ENCODE peak calls at places on chromosomes 13 and 19, in five cellular contexts. R is bronchial epithelial cell, T is fibroblast of the aortic adventitia, A is astrocyte, J is thoracic aorta. I is an unnamed sample.

GRCh38 chr19:1605236-1606137 is at the start of gene UQCR11:
- DNase-seq in R (peak), T (peak), A (peak), J (peak), I (peak)

GRCh38 chr19:29812080-29812880 is 489 bp downstream of the CCNE1 start:
- DNase-seq in R (no peak), T (no peak), A (no peak), J (no peak), I (peak)

GRCh38 chr19:19366691-19367396 is 38.6 kb upstream of the GATAD2A start:
- DNase-seq in R (peak), T (peak), A (peak), J (no peak), I (peak)

GRCh38 chr13:74978596-74978995 is 503.4 kb downstream of the TBC1D4 start:
- DNase-seq in R (peak), T (no peak), A (no peak), J (no peak), I (no peak)

GRCh38 chr13:50707533-50708096 is 135.9 kb downstream of the DLEU7 start:
- DNase-seq in R (no peak), T (no peak), A (no peak), J (no peak), I (no peak)

GRCh38 chr13:60627071-60627686 is 230.2 kb downstream of the TDRD3 start:
- DNase-seq in R (peak), T (peak), A (peak), J (no peak), I (peak)

GRCh38 chr13:27043013-27043412 is 128.6 kb downstream of the USP12 start:
- DNase-seq in R (peak), T (peak), A (peak), J (peak), I (no peak)

GRCh38 chr19:1084024-1084868 is 10.9 kb downstream of the POLR2E start:
- DNase-seq in R (no peak), T (no peak), A (no peak), J (no peak), I (peak)

GRCh38 chr19:4051175-4052101 is 15.3 kb downstream of the ZBTB7A start:
- DNase-seq in R (peak), T (peak), A (peak), J (no peak), I (no peak)

GRCh38 chr13:49110122-49110831 is 109.9 kb upstream of the MLNR start:
- DNase-seq in R (peak), T (peak), A (peak), J (peak), I (peak)

GRCh38 chr19:51201712-51202111 is 23.2 kb upstream of the CD33 start:
- DNase-seq in R (no peak), T (no peak), A (no peak), J (no peak), I (no peak)

GRCh38 chr13:48562296-48563066 is 29.6 kb upstream of the RCBTB2 start:
- DNase-seq in R (peak), T (no peak), A (peak), J (no peak), I (no peak)

GRCh38 chr19:35249848-35250711 is 1.3 kb downstream of the LSR start:
- DNase-seq in R (no peak), T (no peak), A (no peak), J (no peak), I (no peak)

GRCh38 chr13:26557393-26558073 is at the start of gene WASF3:
- DNase-seq in R (peak), T (peak), A (peak), J (peak), I (peak)

GRCh38 chr19:10217085-10217484 is 14.0 kb downstream of the S1PR2 start:
- DNase-seq in R (no peak), T (no peak), A (no peak), J (no peak), I (no peak)

GRCh38 chr19:11018179-11018578 is 57.3 kb downstream of the SMARCA4 start:
- DNase-seq in R (peak), T (no peak), A (peak), J (no peak), I (no peak)

GRCh38 chr19:23203841-23204344 is 46.3 kb downstream of the ZNF724 start:
- DNase-seq in R (no peak), T (no peak), A (no peak), J (no peak), I (peak)

GRCh38 chr13:114119196-114119595 is 13.2 kb downstream of the RASA3 start:
- DNase-seq in R (peak), T (peak), A (peak), J (no peak), I (peak)

GRCh38 chr13:89455741-89456140 is 1784.6 kb downstream of the SLITRK5 start:
- DNase-seq in R (peak), T (no peak), A (peak), J (no peak), I (no peak)

GRCh38 chr19:32195706-32196610 is 149.5 kb upstream of the ZNF507 start:
- DNase-seq in R (no peak), T (no peak), A (no peak), J (no peak), I (no peak)

GRCh38 chr19:3310711-3311110 is 55.7 kb upstream of the NFIC start:
- DNase-seq in R (no peak), T (no peak), A (no peak), J (no peak), I (no peak)

GRCh38 chr19:5038631-5039271 is 69.8 kb downstream of the KDM4B start:
- DNase-seq in R (peak), T (peak), A (no peak), J (no peak), I (no peak)

GRCh38 chr13:113029061-113029445 is 60.0 kb downstream of the MCF2L start:
- DNase-seq in R (no peak), T (no peak), A (no peak), J (no peak), I (no peak)

GRCh38 chr19:11332822-11333221 is 6.6 kb downstream of the RAB3D start:
- DNase-seq in R (no peak), T (no peak), A (no peak), J (no peak), I (no peak)

GRCh38 chr19:51607920-51608562 is 22.2 kb downstream of the SIGLEC5 start:
- DNase-seq in R (peak), T (peak), A (peak), J (no peak), I (peak)

GRCh38 chr13:111665691-111666095 is 345.3 kb downstream of the TEX29 start:
- DNase-seq in R (no peak), T (no peak), A (no peak), J (no peak), I (no peak)

GRCh38 chr13:32911506-32911905 is 104.7 kb upstream of the KL start:
- DNase-seq in R (peak), T (peak), A (no peak), J (no peak), I (no peak)

GRCh38 chr13:43238341-43239083 is 215.1 kb downstream of the DNAJC15 start:
- DNase-seq in R (no peak), T (no peak), A (no peak), J (no peak), I (peak)

GRCh38 chr19:6509118-6509971 is 7.2 kb upstream of the TUBB4A start:
- DNase-seq in R (no peak), T (no peak), A (no peak), J (no peak), I (no peak)

GRCh38 chr13:73060251-73061160 is 1.7 kb downstream of the KLF5 start:
- DNase-seq in R (peak), T (peak), A (peak), J (no peak), I (no peak)

GRCh38 chr19:33442706-33443105 is 69.2 kb downstream of the CEBPG start:
- DNase-seq in R (no peak), T (no peak), A (no peak), J (no peak), I (peak)

GRCh38 chr19:2478324-2478755 is 2.4 kb downstream of the GADD45B start:
- DNase-seq in R (peak), T (peak), A (peak), J (peak), I (peak)

GRCh38 chr13:41231786-41232185 is 31.6 kb downstream of the MTRF1 start:
- DNase-seq in R (peak), T (peak), A (peak), J (no peak), I (no peak)

GRCh38 chr19:57241181-57241580 is 749 bp downstream of the ZNF805 start:
- DNase-seq in R (peak), T (peak), A (peak), J (no peak), I (no peak)

GRCh38 chr13:103883698-103884097 is 817.5 kb upstream of the SLC10A2 start:
- DNase-seq in R (peak), T (no peak), A (peak), J (no peak), I (no peak)

GRCh38 chr19:16367269-16367683 is 42.6 kb downstream of the KLF2 start:
- DNase-seq in R (no peak), T (no peak), A (no peak), J (no peak), I (no peak)

GRCh38 chr19:3368848-3369336 is 2.5 kb downstream of the NFIC start:
- DNase-seq in R (no peak), T (peak), A (no peak), J (no peak), I (no peak)

GRCh38 chr13:110017379-110017778 is 231.0 kb upstream of the IRS2 start:
- DNase-seq in R (peak), T (peak), A (peak), J (no peak), I (no peak)

GRCh38 chr13:94470126-94470525 is 9.4 kb downstream of the DCT start:
- DNase-seq in R (no peak), T (no peak), A (no peak), J (no peak), I (no peak)

DNA sequence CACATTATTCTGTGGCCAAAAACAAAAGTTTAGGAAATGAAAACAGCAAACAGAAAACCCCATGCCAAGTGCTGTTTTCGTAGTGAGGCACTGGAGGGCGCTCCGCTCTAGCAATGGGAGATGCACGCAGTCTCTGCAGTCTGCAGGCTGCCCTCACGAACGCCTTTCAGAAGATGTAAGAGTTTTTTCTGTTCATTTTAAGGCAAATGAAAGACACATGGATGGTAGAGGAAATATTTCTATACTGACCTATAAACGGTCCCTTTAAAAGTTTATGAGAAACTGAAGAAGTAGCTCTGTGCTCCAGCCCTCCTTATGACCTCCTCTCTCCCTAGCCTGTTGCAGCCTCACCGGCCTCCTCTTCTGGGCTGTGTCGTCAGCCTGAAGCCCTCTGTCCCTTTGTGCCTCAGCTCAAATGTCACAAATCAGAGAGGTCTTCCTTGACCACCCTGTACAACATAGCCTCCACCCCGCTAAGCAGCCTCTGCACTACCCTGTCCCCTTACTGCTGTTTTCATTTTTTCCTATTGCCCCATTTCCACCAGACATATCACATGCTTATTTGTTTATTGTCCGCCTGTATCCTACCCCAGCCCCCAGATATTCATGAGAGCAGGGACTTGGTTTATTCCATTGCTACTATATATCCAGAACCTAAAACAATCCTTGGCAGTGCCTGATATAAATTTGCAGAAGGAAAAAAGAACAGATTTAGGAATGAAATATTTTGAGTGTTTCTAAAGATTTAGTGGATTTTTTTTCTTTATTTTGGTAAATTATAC is 116.4 kb downstream of the TM9SF2 start:
- DNase-seq in R (no peak), T (peak), A (peak), J (no peak), I (peak)
- TF ChIP-seq CTCF in R (peak), T (peak), A (peak), J (peak), I (peak)

GRCh38 chr19:14113762-14114414 is 3.7 kb downstream of the PRKACA start:
- DNase-seq in R (no peak), T (no peak), A (no peak), J (no peak), I (peak)
- TF ChIP-seq CTCF in R (peak), T (peak), A (peak), J (no peak), I (no peak)

DNA sequence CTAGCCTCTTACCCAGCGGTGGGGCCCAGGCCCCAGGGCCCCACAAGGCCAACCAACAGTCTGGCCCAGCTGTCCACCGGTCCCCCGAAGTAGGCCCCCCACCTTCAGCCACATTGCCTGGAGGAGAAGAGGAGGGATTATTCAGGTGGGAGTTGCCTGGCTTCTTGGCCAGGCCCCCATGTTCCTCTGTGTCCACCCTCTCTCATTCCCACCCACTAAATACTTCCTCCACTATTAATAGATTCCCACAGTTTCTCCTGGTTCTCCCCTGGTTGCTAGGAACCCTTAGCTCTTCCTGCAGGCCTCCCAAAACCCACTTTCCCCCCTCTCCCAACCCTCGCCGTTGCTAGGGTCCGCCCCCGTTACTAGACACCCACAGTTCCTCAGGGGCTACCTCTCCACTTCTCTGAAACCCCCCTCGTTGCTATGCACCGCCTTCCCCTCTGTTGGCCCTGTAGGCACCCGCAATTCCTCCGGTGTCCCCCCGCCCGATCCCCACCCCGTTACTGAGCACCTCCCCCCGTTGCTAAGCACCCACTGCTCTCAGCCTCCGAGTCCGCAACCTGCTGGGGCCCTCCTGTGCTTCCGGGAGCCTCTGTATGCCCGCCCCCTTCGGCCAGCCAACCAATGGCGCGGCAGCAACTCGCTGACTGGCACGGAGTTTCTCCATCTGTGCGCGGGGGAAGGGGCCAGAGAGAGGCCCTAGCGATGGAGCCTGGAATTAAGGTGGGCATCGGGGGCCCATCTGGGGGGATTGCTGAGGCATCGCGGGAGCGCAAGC is 2.0 kb downstream of the COQ8B start:
- DNase-seq in R (peak), T (peak), A (peak), J (peak), I (peak)
- TF ChIP-seq CTCF in R (no peak), T (peak), A (no peak), J (no peak), I (no peak)

DNA sequence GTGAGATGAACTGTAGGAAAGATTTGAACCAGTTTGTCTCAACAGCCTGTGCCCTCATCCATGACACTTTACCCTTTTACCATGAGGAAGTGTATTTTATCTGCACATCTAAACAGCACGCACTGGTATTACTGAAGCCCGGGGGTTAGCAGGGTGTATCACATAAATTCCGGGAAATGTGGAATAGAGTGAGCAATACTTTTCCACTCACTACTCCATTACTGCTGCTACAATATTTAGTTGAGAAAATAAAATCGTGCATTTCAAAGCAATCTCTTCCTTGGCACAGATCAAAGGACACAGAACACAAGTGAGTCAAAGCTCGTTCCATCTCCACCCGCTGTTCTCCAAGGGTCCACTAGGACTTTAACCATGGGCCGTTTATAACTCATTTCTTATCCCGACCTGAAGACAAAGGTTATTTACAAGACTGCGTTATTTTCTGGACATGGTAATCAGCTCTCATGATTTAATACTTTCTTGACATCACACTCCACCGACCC is 35.2 kb downstream of the STK24 start:
- DNase-seq in R (no peak), T (peak), A (no peak), J (no peak), I (no peak)
- TF ChIP-seq CTCF in R (no peak), T (peak), A (no peak), J (no peak), I (no peak)

GRCh38 chr19:7781157-7781556 is 18.1 kb downstream of the CLEC4M start:
- DNase-seq in R (no peak), T (no peak), A (no peak), J (no peak), I (no peak)
- TF ChIP-seq CTCF in R (no peak), T (no peak), A (no peak), J (no peak), I (no peak)

GRCh38 chr13:106479849-106480400 is 55.5 kb downstream of the EFNB2 start:
- DNase-seq in R (no peak), T (no peak), A (no peak), J (no peak), I (no peak)
- TF ChIP-seq CTCF in R (no peak), T (no peak), A (no peak), J (no peak), I (no peak)

DNA sequence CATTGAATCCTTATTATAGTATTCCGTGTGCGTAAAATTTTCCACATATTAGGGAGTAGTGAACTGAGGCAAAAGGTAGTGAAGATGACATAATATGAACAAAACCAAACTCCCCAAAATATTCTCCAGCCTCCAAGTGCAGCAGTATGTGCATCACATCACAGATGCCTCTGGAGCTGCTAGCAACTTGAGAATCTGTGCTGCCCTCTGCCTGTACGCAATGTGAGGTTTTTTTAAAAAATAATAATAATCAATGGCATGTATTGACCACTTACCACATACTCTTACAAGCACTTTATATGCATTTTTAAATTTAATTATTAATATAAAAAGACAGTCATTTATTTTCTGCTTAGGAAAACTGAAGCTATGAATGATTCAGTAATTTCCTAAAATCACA is 583.0 kb upstream of the SPRY2 start:
- DNase-seq in R (peak), T (no peak), A (no peak), J (no peak), I (no peak)
- TF ChIP-seq CTCF in R (peak), T (no peak), A (no peak), J (no peak), I (no peak)

GRCh38 chr13:25018729-25019115 is 77.2 kb upstream of the PABPC3 start:
- DNase-seq in R (no peak), T (no peak), A (no peak), J (no peak), I (peak)
- TF ChIP-seq CTCF in R (no peak), T (no peak), A (no peak), J (no peak), I (no peak)